ENCODE peak calls at places on chromosomes 2 and 18, in six cellular contexts. U, X, O, Q, R and I are unnamed samples.

GRCh38 chr18:28175047-28175929 is 1.6 kb downstream of the CDH2 start:
- DNase-seq in U (peak; percentile 19), X (peak; percentile 74), O (peak; percentile 60), Q (no peak), R (peak; percentile 36), I (no peak)

GRCh38 chr2:144267209-144267608 is 252.7 kb downstream of the ZEB2 start:
- DNase-seq in U (no peak), X (no peak), O (no peak), Q (no peak), R (no peak), I (no peak)

GRCh38 chr2:7967707-7968106 is 714.1 kb upstream of the ID2 start:
- DNase-seq in U (no peak), X (no peak), O (no peak), Q (no peak), R (no peak), I (no peak)

GRCh38 chr2:159714586-159714930 is 2.3 kb downstream of the MARCHF7 start:
- DNase-seq in U (no peak), X (no peak), O (no peak), Q (no peak), R (no peak), I (no peak)

GRCh38 chr2:134926231-134926931 is 7.8 kb downstream of the CCNT2 start:
- DNase-seq in U (no peak), X (peak; percentile 21), O (no peak), Q (no peak), R (no peak), I (no peak)

GRCh38 chr2:140641163-140641562 is 1489.7 kb downstream of the LRP1B start:
- DNase-seq in U (no peak), X (no peak), O (no peak), Q (no peak), R (no peak), I (no peak)

GRCh38 chr18:43883886-43884285 is 606.6 kb upstream of the SYT4 start:
- DNase-seq in U (no peak), X (no peak), O (no peak), Q (no peak), R (no peak), I (no peak)

GRCh38 chr2:191701696-191702095 is 23.8 kb downstream of the NABP1 start:
- DNase-seq in U (no peak), X (no peak), O (no peak), Q (no peak), R (no peak), I (no peak)

GRCh38 chr2:109331081-109331480 is 202.1 kb downstream of the SH3RF3 start:
- DNase-seq in U (no peak), X (no peak), O (no peak), Q (no peak), R (no peak), I (no peak)

GRCh38 chr2:74261204-74261864 is 62.9 kb downstream of the MTHFD2 start:
- DNase-seq in U (no peak), X (peak; percentile 67), O (no peak), Q (no peak), R (peak; percentile 37), I (peak; percentile 50)

GRCh38 chr2:27378809-27379290 is 1.7 kb downstream of the ZNF513 start:
- DNase-seq in U (no peak), X (no peak), O (no peak), Q (no peak), R (no peak), I (no peak)

GRCh38 chr2:27378096-27378808 is 2.3 kb downstream of the ZNF513 start:
- DNase-seq in U (no peak), X (peak; percentile 25), O (no peak), Q (no peak), R (no peak), I (no peak)

GRCh38 chr2:27376151-27376865 is 4.2 kb downstream of the ZNF513 start:
- DNase-seq in U (no peak), X (no peak), O (no peak), Q (no peak), R (no peak), I (no peak)

GRCh38 chr2:27376866-27377617 is 3.5 kb downstream of the ZNF513 start:
- DNase-seq in U (no peak), X (no peak), O (no peak), Q (no peak), R (no peak), I (no peak)

DNA sequence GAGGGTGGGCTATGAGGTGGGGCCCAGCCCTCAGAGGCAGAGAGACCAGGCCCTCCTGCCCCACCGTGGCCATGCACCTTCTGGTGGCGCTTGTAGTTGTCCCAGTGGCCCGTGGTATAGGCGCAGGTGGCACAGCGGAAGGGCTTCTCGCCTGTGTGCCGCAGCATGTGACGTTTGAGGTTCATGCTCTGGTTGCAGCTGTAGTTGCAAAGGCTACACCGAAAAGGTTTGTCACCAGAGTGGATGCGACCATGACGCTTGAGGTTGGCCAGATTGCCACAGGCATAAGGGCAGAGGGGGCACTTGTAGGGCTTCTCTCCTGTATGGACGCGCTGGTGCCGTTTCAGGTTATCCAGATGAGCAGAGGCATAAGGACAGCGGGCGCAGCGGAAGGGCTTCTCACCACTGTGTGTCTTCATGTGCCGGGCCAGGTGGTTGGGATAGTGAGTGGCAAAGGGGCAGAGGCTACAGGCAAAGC is 2.9 kb downstream of the ZNF513 start:
- DNase-seq in U (no peak), X (no peak), O (no peak), Q (no peak), R (no peak), I (no peak)
- TF ChIP-seq POLR2A in U (no peak), X (peak; percentile 10), O (no peak), Q (peak; percentile 34), R (no peak), I (peak; percentile 4)

DNA sequence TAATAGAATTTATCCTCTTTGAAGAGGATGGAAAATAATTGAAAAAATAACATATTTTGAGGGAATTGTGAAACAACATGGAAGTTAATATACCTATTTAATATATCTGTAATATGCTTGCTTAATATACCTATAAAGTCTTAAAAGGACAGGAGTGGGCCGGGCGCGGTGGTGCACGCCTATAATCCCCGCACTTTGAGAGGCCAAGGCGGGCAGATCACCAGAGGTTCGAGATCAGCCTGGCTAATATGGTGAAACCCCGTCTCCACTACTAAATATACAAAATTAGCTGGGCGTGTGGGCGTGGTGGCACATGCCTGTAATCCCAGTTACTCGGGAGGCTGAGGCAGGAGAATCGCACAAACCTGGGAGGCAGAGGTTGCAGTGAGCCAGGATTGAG is 254.9 kb downstream of the TMX3 start:
- DNase-seq in U (no peak), X (no peak), O (no peak), Q (no peak), R (no peak), I (no peak)
- TF ChIP-seq EP300 in U (no peak), X (no peak), O (no peak), Q (no peak), R (no peak), I (no peak)

GRCh38 chr2:236583621-236584203 is 14.1 kb downstream of the ACKR3 start:
- DNase-seq in U (no peak), X (no peak), O (peak; percentile 56), Q (no peak), R (no peak), I (no peak)

GRCh38 chr2:236580746-236581355 is 11.2 kb downstream of the ACKR3 start:
- DNase-seq in U (no peak), X (no peak), O (peak; percentile 58), Q (no peak), R (no peak), I (no peak)

GRCh38 chr2:236579746-236580315 is 10.2 kb downstream of the ACKR3 start:
- DNase-seq in U (no peak), X (no peak), O (peak; percentile 67), Q (no peak), R (no peak), I (no peak)

GRCh38 chr2:236582968-236583367 is 13.3 kb downstream of the ACKR3 start:
- DNase-seq in U (no peak), X (no peak), O (no peak), Q (no peak), R (peak; percentile 13), I (no peak)

DNA sequence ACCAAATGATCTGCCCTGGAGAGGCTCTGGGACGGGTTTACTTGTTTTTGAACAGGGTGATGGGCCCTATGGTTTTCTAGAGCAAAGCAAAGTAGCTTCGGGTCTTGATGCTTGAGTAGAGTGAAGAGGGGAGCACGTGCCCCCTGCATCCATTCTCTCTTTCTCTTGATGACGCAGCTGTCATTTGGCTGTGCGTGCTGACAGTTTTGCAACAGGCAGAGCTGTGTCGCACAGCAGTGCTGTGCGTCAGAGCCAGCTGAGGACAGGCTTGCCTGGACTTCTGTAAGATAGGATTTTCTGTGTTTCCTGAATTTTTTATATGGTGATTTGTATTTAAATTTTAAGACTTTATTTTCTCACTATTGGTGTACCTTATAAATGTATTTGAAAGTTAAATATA is 11.9 kb downstream of the ACKR3 start:
- DNase-seq in U (no peak), X (no peak), O (peak; percentile 18), Q (no peak), R (no peak), I (no peak)
- TF ChIP-seq POLR2AphosphoS5 in U (no peak), X (no peak), O (no peak), Q (no peak), R (no peak), I (no peak)

GRCh38 chr2:138777996-138778395 is 2.2 kb downstream of the NXPH2 start:
- DNase-seq in U (no peak), X (peak; percentile 69), O (no peak), Q (no peak), R (no peak), I (no peak)

GRCh38 chr2:138780908-138781307 is 718 bp upstream of the NXPH2 start:
- DNase-seq in U (no peak), X (no peak), O (no peak), Q (no peak), R (no peak), I (no peak)

GRCh38 chr2:138782378-138782777 is 2.2 kb upstream of the NXPH2 start:
- DNase-seq in U (no peak), X (no peak), O (no peak), Q (no peak), R (no peak), I (no peak)

GRCh38 chr2:138780451-138780880 is 276 bp upstream of the NXPH2 start:
- DNase-seq in U (no peak), X (no peak), O (no peak), Q (no peak), R (no peak), I (no peak)

GRCh38 chr2:138779451-138780440 is at the start of gene NXPH2:
- DNase-seq in U (no peak), X (no peak), O (no peak), Q (no peak), R (no peak), I (no peak)
- TF ChIP-seq POLR2A in U (no peak), X (no peak), O (no peak), Q (no peak), R (no peak), I (no peak)

DNA sequence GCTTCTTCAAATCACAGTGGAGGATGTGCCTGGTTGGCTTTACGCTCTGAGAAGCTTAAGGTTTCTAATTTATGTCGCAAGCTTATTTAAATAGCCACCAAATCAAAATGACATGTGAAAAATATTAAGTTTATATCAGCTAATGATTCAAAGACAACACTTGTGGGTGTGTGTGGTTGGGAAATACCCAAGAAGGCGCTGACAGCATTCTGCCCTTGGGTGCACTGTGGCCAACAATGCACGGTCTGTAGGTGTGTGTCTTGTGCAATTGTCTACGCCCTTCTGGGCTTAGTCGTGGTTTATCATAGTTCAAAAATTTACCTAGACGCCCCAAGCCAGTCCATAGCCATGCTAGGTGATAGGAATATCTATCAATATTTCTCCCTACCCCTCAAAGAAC is 60.9 kb downstream of the KCTD1 start:
- DNase-seq in U (no peak), X (peak; percentile 63), O (no peak), Q (no peak), R (peak; percentile 49), I (no peak)
- TF ChIP-seq EP300 in U (no peak), X (peak; percentile 19), O (no peak), Q (no peak), R (no peak), I (no peak)